ENCODE peak calls at places on chromosomes 3 and 15, in seven cellular contexts. J is activated CD4-positive, alpha-beta T cell treated with anti-CD3 and anti-CD28 coated beads, Interleukin-2, amount 10 ng/mL, durations not matched to agents 7 days and 5 days; H is RWPE1; Y is activated T-helper 2 cell treated with anti-CD3 and anti-CD28 coated beads, Interferon-gamma antibody, Interleukin-2, Interleukin-4, amounts not matched to agents 10 μg/mL and 5 μg/mL and 100 μg/mL, durations not matched to agents 14 hours and 24 hours and 36 hours; Q is effector CD4-positive, alpha-beta T cell; W is AG10803; N is CD8-positive, alpha-beta T cell. Z is an unnamed sample.

GRCh38 chr3:72818092-72818721 is 30.0 kb downstream of the SHQ1 start:
- DNase-seq in J (no peak), H (peak), Y (no peak), Q (no peak), W (peak), N (no peak), Z (no peak)

GRCh38 chr15:71238926-71239325 is 123.7 kb downstream of the THSD4 start:
- DNase-seq in J (no peak), H (no peak), Y (no peak), Q (no peak), W (no peak), N (no peak), Z (no peak)

GRCh38 chr3:176584413-176585176 is 612.7 kb downstream of the TBL1XR1 start:
- DNase-seq in J (no peak), H (no peak), Y (no peak), Q (no peak), W (peak), N (no peak), Z (no peak)

GRCh38 chr3:19811689-19812088 is 122.3 kb downstream of the EFHB start:
- DNase-seq in J (no peak), H (no peak), Y (no peak), Q (no peak), W (no peak), N (no peak), Z (no peak)

GRCh38 chr3:78798266-78798832 is 969.4 kb downstream of the ROBO1 start:
- DNase-seq in J (no peak), H (no peak), Y (no peak), Q (no peak), W (peak), N (no peak), Z (no peak)

GRCh38 chr3:67090472-67090871 is 92.4 kb downstream of the KBTBD8 start:
- DNase-seq in J (no peak), H (peak), Y (no peak), Q (no peak), W (peak), N (no peak), Z (no peak)

GRCh38 chr3:169128579-169128978 is 534.9 kb downstream of the MECOM start:
- DNase-seq in J (no peak), H (no peak), Y (no peak), Q (no peak), W (no peak), N (no peak), Z (no peak)

GRCh38 chr3:141860766-141861513 is 15.5 kb upstream of the ATP1B3 start:
- DNase-seq in J (no peak), H (no peak), Y (no peak), Q (no peak), W (no peak), N (no peak), Z (no peak)

GRCh38 chr3:16069149-16069922 is 105.1 kb upstream of the GALNT15 start:
- DNase-seq in J (no peak), H (peak), Y (no peak), Q (no peak), W (peak), N (no peak), Z (no peak)

GRCh38 chr3:61824553-61825135 is 263.3 kb downstream of the PTPRG start:
- DNase-seq in J (no peak), H (no peak), Y (no peak), Q (no peak), W (no peak), N (no peak), Z (no peak)

GRCh38 chr15:68693071-68693470 is 114.3 kb downstream of the CORO2B start:
- DNase-seq in J (peak), H (no peak), Y (no peak), Q (no peak), W (peak), N (no peak), Z (no peak)

GRCh38 chr15:95635666-95636065 is 694.8 kb upstream of the NR2F2 start:
- DNase-seq in J (no peak), H (no peak), Y (no peak), Q (no peak), W (no peak), N (no peak), Z (no peak)

GRCh38 chr3:12143949-12144504 is 14.7 kb downstream of the TIMP4 start:
- DNase-seq in J (no peak), H (no peak), Y (no peak), Q (no peak), W (peak), N (no peak), Z (no peak)

GRCh38 chr15:67168694-67169093 is 85.8 kb downstream of the AAGAB start:
- DNase-seq in J (no peak), H (no peak), Y (no peak), Q (no peak), W (no peak), N (no peak), Z (no peak)

GRCh38 chr15:67107014-67107812 is 41.8 kb downstream of the SMAD3 start:
- DNase-seq in J (no peak), H (peak), Y (no peak), Q (no peak), W (peak), N (no peak), Z (no peak)

GRCh38 chr3:178059124-178059523 is 477.1 kb upstream of the KCNMB2 start:
- DNase-seq in J (no peak), H (no peak), Y (no peak), Q (no peak), W (no peak), N (no peak), Z (no peak)

Z was measured in activated CD8-positive, alpha-beta memory T cell treated with anti-CD3 and anti-CD28 coated beads, Interleukin-2, amount 10 ng/mL, durations not matched to agents 7 days and 5 days.